ENCODE peak calls at places on chromosome 7, in seven cellular contexts. One of them, this sample, is unnamed. For H3K4me1, the result is how much of the 10 kb centered on the place peaks cover.

GRCh38 chr7:144835668-144836544 is at the start of gene TPK1:
- DNase-seq in mammary epithelial cell: peak
- DNase-seq in Peyer's patch: peak
- DNase-seq in heart right ventricle: peak
- DNase-seq in neural progenitor cell: peak
- DNase-seq in endothelial cell of umbilical vein: peak
- DNase-seq in PC-9: peak
- DNase-seq in this sample: peak

GRCh38 chr7:24757799-24758275 is 573 bp upstream of the GSDME start:
- DNase-seq in heart right ventricle: no peak
- DNase-seq in PC-9: peak
- DNase-seq in neural progenitor cell: peak
- DNase-seq in Peyer's patch: no peak
- DNase-seq in endothelial cell of umbilical vein: no peak
- DNase-seq in mammary epithelial cell: peak
- DNase-seq in this sample: no peak

GRCh38 chr7:148665211-148665610 is 33.5 kb upstream of the CUL1 start:
- DNase-seq in endothelial cell of umbilical vein: no peak
- DNase-seq in neural progenitor cell: no peak
- DNase-seq in heart right ventricle: no peak
- DNase-seq in mammary epithelial cell: no peak
- DNase-seq in Peyer's patch: no peak
- DNase-seq in PC-9: no peak
- DNase-seq in this sample: no peak

GRCh38 chr7:143456992-143457793 is 13.9 kb downstream of the TAS2R60 start:
- DNase-seq in Peyer's patch: no peak
- DNase-seq in mammary epithelial cell: no peak
- DNase-seq in heart right ventricle: no peak
- DNase-seq in neural progenitor cell: no peak
- DNase-seq in endothelial cell of umbilical vein: peak
- DNase-seq in PC-9: no peak
- DNase-seq in this sample: no peak

GRCh38 chr7:106504620-106505019 is 156.3 kb downstream of the CCDC71L start:
- DNase-seq in PC-9: no peak
- DNase-seq in mammary epithelial cell: peak
- DNase-seq in neural progenitor cell: no peak
- DNase-seq in Peyer's patch: no peak
- DNase-seq in endothelial cell of umbilical vein: no peak
- DNase-seq in heart right ventricle: no peak
- DNase-seq in this sample: no peak

GRCh38 chr7:29483219-29484104 is 80.2 kb upstream of the PRR15 start:
- DNase-seq in mammary epithelial cell: no peak
- DNase-seq in endothelial cell of umbilical vein: no peak
- DNase-seq in PC-9: no peak
- DNase-seq in heart right ventricle: peak
- DNase-seq in Peyer's patch: no peak
- DNase-seq in neural progenitor cell: no peak
- DNase-seq in this sample: no peak

GRCh38 chr7:85600425-85600824 is 413.6 kb upstream of the SEMA3D start:
- DNase-seq in PC-9: no peak
- DNase-seq in heart right ventricle: no peak
- DNase-seq in neural progenitor cell: no peak
- DNase-seq in endothelial cell of umbilical vein: no peak
- DNase-seq in mammary epithelial cell: no peak
- DNase-seq in Peyer's patch: no peak
- DNase-seq in this sample: no peak

GRCh38 chr7:8204674-8205377 is 57.1 kb downstream of the ICA1 start:
- DNase-seq in PC-9: no peak
- DNase-seq in endothelial cell of umbilical vein: no peak
- DNase-seq in heart right ventricle: no peak
- DNase-seq in mammary epithelial cell: no peak
- DNase-seq in Peyer's patch: no peak
- DNase-seq in neural progenitor cell: no peak
- DNase-seq in this sample: no peak

GRCh38 chr7:77995717-77996116 is 197.1 kb downstream of the PHTF2 start:
- DNase-seq in heart right ventricle: no peak
- DNase-seq in Peyer's patch: no peak
- DNase-seq in mammary epithelial cell: no peak
- DNase-seq in endothelial cell of umbilical vein: no peak
- DNase-seq in neural progenitor cell: peak
- DNase-seq in PC-9: no peak
- DNase-seq in this sample: no peak

GRCh38 chr7:104528142-104528541 is 199.7 kb downstream of the LHFPL3 start:
- DNase-seq in neural progenitor cell: no peak
- DNase-seq in Peyer's patch: no peak
- DNase-seq in mammary epithelial cell: no peak
- DNase-seq in PC-9: no peak
- DNase-seq in endothelial cell of umbilical vein: no peak
- DNase-seq in heart right ventricle: no peak
- DNase-seq in this sample: no peak

GRCh38 chr7:21044913-21045312 is 258.2 kb upstream of the SP8 start:
- DNase-seq in neural progenitor cell: no peak
- DNase-seq in PC-9: no peak
- DNase-seq in endothelial cell of umbilical vein: no peak
- DNase-seq in mammary epithelial cell: no peak
- DNase-seq in Peyer's patch: no peak
- DNase-seq in heart right ventricle: no peak
- DNase-seq in this sample: no peak

GRCh38 chr7:148262721-148263229 is 327.8 kb upstream of the C7orf33 start:
- DNase-seq in mammary epithelial cell: peak
- DNase-seq in endothelial cell of umbilical vein: peak
- DNase-seq in PC-9: no peak
- DNase-seq in heart right ventricle: peak
- DNase-seq in neural progenitor cell: peak
- DNase-seq in Peyer's patch: peak
- DNase-seq in this sample: peak

GRCh38 chr7:50826371-50827172 is 43.9 kb upstream of the GRB10 start:
- DNase-seq in mammary epithelial cell: peak
- DNase-seq in endothelial cell of umbilical vein: peak
- DNase-seq in heart right ventricle: no peak
- DNase-seq in Peyer's patch: no peak
- DNase-seq in neural progenitor cell: no peak
- DNase-seq in PC-9: peak
- DNase-seq in this sample: no peak

GRCh38 chr7:131521651-131522163 is 34.7 kb downstream of the PODXL start:
- DNase-seq in mammary epithelial cell: no peak
- DNase-seq in endothelial cell of umbilical vein: peak
- DNase-seq in heart right ventricle: peak
- DNase-seq in Peyer's patch: peak
- DNase-seq in PC-9: peak
- DNase-seq in neural progenitor cell: peak
- DNase-seq in this sample: peak

GRCh38 chr7:127486654-127487053 is 94.1 kb upstream of the ZNF800 start:
- DNase-seq in endothelial cell of umbilical vein: no peak
- DNase-seq in PC-9: no peak
- DNase-seq in mammary epithelial cell: peak
- DNase-seq in Peyer's patch: no peak
- DNase-seq in heart right ventricle: no peak
- DNase-seq in neural progenitor cell: peak
- DNase-seq in this sample: no peak

GRCh38 chr7:95511716-95512260 is 26.0 kb downstream of the ASB4 start:
- DNase-seq in mammary epithelial cell: peak
- DNase-seq in heart right ventricle: no peak
- DNase-seq in Peyer's patch: peak
- DNase-seq in endothelial cell of umbilical vein: peak
- DNase-seq in PC-9: peak
- DNase-seq in neural progenitor cell: peak
- DNase-seq in this sample: peak

GRCh38 chr7:84176716-84177115 is 17.9 kb downstream of the SEMA3A start:
- DNase-seq in mammary epithelial cell: peak
- DNase-seq in Peyer's patch: no peak
- DNase-seq in endothelial cell of umbilical vein: no peak
- DNase-seq in neural progenitor cell: no peak
- DNase-seq in PC-9: no peak
- DNase-seq in heart right ventricle: no peak
- DNase-seq in this sample: no peak

GRCh38 chr7:31791881-31792280 is 104.9 kb downstream of the PPP1R17 start:
- DNase-seq in neural progenitor cell: no peak
- DNase-seq in heart right ventricle: no peak
- DNase-seq in Peyer's patch: no peak
- DNase-seq in PC-9: no peak
- DNase-seq in endothelial cell of umbilical vein: no peak
- DNase-seq in mammary epithelial cell: no peak
- DNase-seq in this sample: no peak

GRCh38 chr7:151199196-151199874 is 11.0 kb downstream of the H2BK1 start:
- DNase-seq in endothelial cell of umbilical vein: no peak
- DNase-seq in neural progenitor cell: peak
- DNase-seq in heart right ventricle: no peak
- DNase-seq in mammary epithelial cell: no peak
- DNase-seq in PC-9: no peak
- DNase-seq in Peyer's patch: no peak
- DNase-seq in this sample: no peak

GRCh38 chr7:109460296-109460695 is 890.6 kb downstream of the DNAJB9 start:
- DNase-seq in PC-9: no peak
- DNase-seq in Peyer's patch: no peak
- DNase-seq in neural progenitor cell: no peak
- DNase-seq in heart right ventricle: no peak
- DNase-seq in endothelial cell of umbilical vein: no peak
- DNase-seq in mammary epithelial cell: no peak
- DNase-seq in this sample: no peak

DNA sequence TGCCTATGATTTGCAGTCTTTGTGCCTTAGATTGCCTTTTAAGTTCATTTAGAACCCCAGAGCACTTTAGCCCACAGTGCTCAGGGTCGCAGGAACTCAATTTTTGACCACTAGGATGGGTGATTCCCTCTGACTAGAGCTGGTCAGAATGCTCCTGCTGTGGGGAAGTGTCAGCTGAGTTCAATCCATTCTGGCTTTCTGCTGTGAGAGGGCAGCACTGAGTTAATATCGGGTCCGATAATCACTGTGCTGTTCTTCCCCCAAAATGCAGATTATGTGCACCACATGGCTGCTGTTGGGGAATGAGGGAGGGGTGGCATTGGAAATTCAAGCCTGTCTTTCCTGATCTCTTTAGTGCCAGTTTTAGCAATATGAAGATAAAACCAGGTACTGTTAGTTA is 886.4 kb downstream of the DNAJB9 start:
- DNase-seq in mammary epithelial cell: no peak
- DNase-seq in heart right ventricle: no peak
- DNase-seq in PC-9: no peak
- DNase-seq in neural progenitor cell: peak
- DNase-seq in endothelial cell of umbilical vein: no peak
- DNase-seq in Peyer's patch: no peak
- DNase-seq in this sample: no peak
- TF ChIP-seq CTCF in mammary epithelial cell: no peak
- TF ChIP-seq CTCF in heart right ventricle: no peak
- TF ChIP-seq CTCF in PC-9: no peak
- TF ChIP-seq CTCF in neural progenitor cell: peak
- TF ChIP-seq CTCF in endothelial cell of umbilical vein: no peak
- TF ChIP-seq CTCF in Peyer's patch: no peak
- TF ChIP-seq CTCF in this sample: no peak

DNA sequence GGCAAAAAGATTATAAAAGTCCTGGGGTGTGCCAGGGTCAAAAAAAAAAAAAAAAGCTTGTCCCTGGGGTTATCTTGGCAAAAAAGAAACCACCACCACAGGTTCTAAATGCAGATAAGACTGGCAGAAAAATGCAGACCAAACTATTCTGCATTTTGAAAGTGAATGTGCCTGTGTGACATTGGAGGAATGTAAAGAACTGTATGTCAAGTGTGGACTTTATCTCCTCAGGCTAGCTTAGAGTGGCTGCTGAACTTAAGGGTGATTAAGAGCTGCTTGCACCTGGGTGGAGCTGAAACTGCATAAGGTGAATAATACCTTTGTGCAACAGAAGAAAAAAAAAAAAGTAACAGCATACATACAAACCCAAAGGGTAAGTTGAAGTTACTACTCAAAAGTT is 1.3 kb upstream of the NAPEPLD start:
- DNase-seq in endothelial cell of umbilical vein: no peak
- DNase-seq in mammary epithelial cell: peak
- DNase-seq in PC-9: peak
- DNase-seq in heart right ventricle: no peak
- DNase-seq in Peyer's patch: peak
- DNase-seq in neural progenitor cell: no peak
- DNase-seq in this sample: no peak
- H3K4me3 ChIP-seq in endothelial cell of umbilical vein: no peak
- H3K4me3 ChIP-seq in mammary epithelial cell: no peak
- H3K4me3 ChIP-seq in PC-9: peak
- H3K4me3 ChIP-seq in heart right ventricle: no peak
- H3K4me3 ChIP-seq in Peyer's patch: peak
- H3K4me3 ChIP-seq in neural progenitor cell: no peak
- H3K4me3 ChIP-seq in this sample: no peak

DNA sequence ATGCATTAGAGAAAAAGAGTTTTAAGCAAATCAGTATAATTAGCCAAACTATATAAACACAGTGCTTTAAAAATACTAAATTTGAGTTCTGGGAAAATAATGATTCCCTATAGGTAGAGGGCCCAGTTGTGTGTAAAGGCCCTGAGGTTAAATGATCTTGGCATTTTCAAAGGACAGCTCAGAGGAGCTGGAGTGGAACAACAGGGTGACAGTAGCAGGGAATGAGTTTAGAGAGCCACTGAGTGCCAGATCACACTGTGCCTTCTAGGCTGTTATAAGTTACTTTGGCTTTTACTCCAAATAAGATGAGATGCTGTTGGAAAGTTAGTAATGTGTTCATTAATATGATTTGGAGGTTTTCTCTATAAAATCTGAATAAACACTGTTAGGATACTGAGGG is 34.6 kb downstream of the VWDE start:
- DNase-seq in mammary epithelial cell: no peak
- DNase-seq in Peyer's patch: no peak
- DNase-seq in PC-9: no peak
- DNase-seq in heart right ventricle: no peak
- DNase-seq in neural progenitor cell: peak
- DNase-seq in endothelial cell of umbilical vein: no peak
- DNase-seq in this sample: no peak
- H3K4me1 ChIP-seq in mammary epithelial cell: under half
- H3K4me1 ChIP-seq in Peyer's patch: under half
- H3K4me1 ChIP-seq in PC-9: under half
- H3K4me1 ChIP-seq in heart right ventricle: under half
- H3K4me1 ChIP-seq in neural progenitor cell: under half
- H3K4me1 ChIP-seq in endothelial cell of umbilical vein: under half
- H3K4me1 ChIP-seq in this sample: under half

DNA sequence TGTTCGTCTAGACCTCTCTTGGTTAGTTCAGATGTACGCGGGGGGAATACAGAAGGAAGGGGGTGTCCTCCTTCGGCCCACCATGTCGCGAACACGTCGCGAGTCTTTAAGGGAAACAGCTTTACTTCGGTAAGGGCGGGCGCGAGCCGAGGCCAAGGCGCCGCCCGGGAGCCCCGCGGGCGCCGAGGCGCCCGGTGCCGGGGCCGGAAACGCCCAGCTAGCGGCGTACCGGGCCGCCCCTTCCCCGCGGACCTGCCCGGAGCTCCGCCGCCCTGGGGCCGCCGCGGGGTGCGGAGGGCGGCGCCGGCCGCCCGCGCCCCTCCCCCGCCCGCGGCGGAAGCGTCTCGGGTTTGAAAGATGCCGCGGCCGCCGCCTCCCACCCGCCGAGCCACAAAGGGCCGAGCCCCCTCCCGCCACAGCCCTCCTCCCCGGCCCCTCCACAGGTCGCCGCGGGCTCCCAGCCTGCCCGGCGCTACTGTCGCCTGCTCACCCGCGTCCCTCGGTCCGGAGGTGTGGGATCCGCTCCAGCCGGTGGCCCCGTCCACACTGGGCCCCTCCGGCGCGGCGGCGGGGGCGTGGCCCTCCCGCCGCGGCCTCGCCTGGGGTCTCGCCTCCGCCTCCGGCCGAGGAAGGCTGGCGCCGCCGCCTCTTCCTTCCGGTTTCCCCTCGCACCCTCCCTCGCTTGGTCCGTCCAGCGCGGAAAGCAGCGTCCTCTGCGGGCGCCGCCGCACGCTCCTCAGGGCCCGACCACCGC is at the start of gene KBTBD2:
- DNase-seq in endothelial cell of umbilical vein: peak
- DNase-seq in Peyer's patch: peak
- DNase-seq in PC-9: peak
- DNase-seq in heart right ventricle: peak
- DNase-seq in mammary epithelial cell: peak
- DNase-seq in neural progenitor cell: peak
- DNase-seq in this sample: peak
- TF ChIP-seq CTCF in endothelial cell of umbilical vein: no peak
- TF ChIP-seq CTCF in Peyer's patch: no peak
- TF ChIP-seq CTCF in PC-9: no peak
- TF ChIP-seq CTCF in heart right ventricle: peak
- TF ChIP-seq CTCF in mammary epithelial cell: peak
- TF ChIP-seq CTCF in neural progenitor cell: no peak
- TF ChIP-seq CTCF in this sample: no peak